ENCODE peak calls at places on chromosome 7, in five cellular contexts. X, Z, P, A and U are unnamed samples.

GRCh38 chr7:28316489-28316888 is 95.8 kb upstream of the CREB5 start:
- DNase-seq in X (peak; percentile 26), P (peak; percentile 52), Z (no peak), A (no peak), U (peak; percentile 92)

GRCh38 chr7:143519411-143520131 is 41.9 kb downstream of the TAS2R41 start:
- DNase-seq in X (peak; percentile 79), Z (no peak), A (peak; percentile 64), P (peak; percentile 98), U (peak; percentile 97)

GRCh38 chr7:116030626-116031276 is at the start of gene TFEC:
- DNase-seq in P (no peak), X (peak; percentile 63), Z (no peak), A (peak; percentile 31), U (no peak)

GRCh38 chr7:73646785-73647724 is 20.6 kb upstream of the VPS37D start:
- DNase-seq in Z (no peak), X (no peak), A (no peak), P (no peak), U (no peak)

GRCh38 chr7:35430547-35431153 is 176.8 kb upstream of the TBX20 start:
- DNase-seq in Z (no peak), A (no peak), X (peak; percentile 11), P (no peak), U (peak; percentile 18)

GRCh38 chr7:6615853-6616555 is 594 bp downstream of the ZNF853 start:
- DNase-seq in A (no peak), P (peak; percentile 13), Z (no peak), X (no peak), U (no peak)

GRCh38 chr7:69237541-69237940 is 360.7 kb upstream of the AUTS2 start:
- DNase-seq in X (no peak), Z (no peak), P (no peak), A (no peak), U (no peak)

GRCh38 chr7:39952378-39952777 is 2.3 kb downstream of the CDK13 start:
- DNase-seq in Z (no peak), X (peak; percentile 31), P (peak; percentile 35), A (peak; percentile 16), U (peak; percentile 41)

GRCh38 chr7:99374121-99375064 is at the start of gene ARPC1B:
- DNase-seq in X (peak; percentile 75), Z (peak; percentile 78), P (peak; percentile 71), A (peak; percentile 69), U (peak; percentile 70)

GRCh38 chr7:135407884-135408283 is 102.0 kb downstream of the CNOT4 start:
- DNase-seq in P (no peak), Z (no peak), A (no peak), X (no peak), U (no peak)

GRCh38 chr7:74197449-74198108 is 12.2 kb upstream of the LAT2 start:
- DNase-seq in A (no peak), P (no peak), X (no peak), Z (no peak), U (no peak)

GRCh38 chr7:45001138-45001694 is 1.2 kb downstream of the CCM2 start:
- DNase-seq in X (no peak), Z (peak; percentile 56), A (peak; percentile 56), P (peak; percentile 36), U (no peak)

GRCh38 chr7:26397786-26398435 is 106.2 kb downstream of the SNX10 start:
- DNase-seq in X (peak; percentile 3), Z (no peak), P (peak; percentile 18), A (no peak), U (peak; percentile 4)

GRCh38 chr7:42144253-42145002 is 92.6 kb downstream of the GLI3 start:
- DNase-seq in A (no peak), P (peak; percentile 40), Z (no peak), X (peak; percentile 44), U (no peak)

GRCh38 chr7:75584385-75584784 is 92.3 kb downstream of the SPDYE5 start:
- DNase-seq in A (no peak), Z (no peak), P (peak; percentile 23), X (no peak), U (no peak)

GRCh38 chr7:158710651-158711102 is 6.1 kb upstream of the NCAPG2 start:
- DNase-seq in A (peak; percentile 94), P (peak; percentile 99), Z (no peak), X (peak; percentile 89), U (peak; percentile 96)

GRCh38 chr7:105131890-105132289 is 117.9 kb downstream of the KMT2E start:
- DNase-seq in P (no peak), X (no peak), A (no peak), Z (no peak), U (no peak)

GRCh38 chr7:70325509-70326101 is 727.3 kb downstream of the AUTS2 start:
- DNase-seq in Z (no peak), X (peak; percentile 4), A (peak; percentile 82), P (peak; percentile 9), U (peak; percentile 50)

GRCh38 chr7:103905997-103906396 is 83.5 kb downstream of the RELN start:
- DNase-seq in X (no peak), A (no peak), Z (no peak), P (no peak), U (no peak)

GRCh38 chr7:47747160-47747559 is 165.2 kb upstream of the TNS3 start:
- DNase-seq in X (no peak), A (no peak), Z (no peak), P (no peak), U (no peak)

GRCh38 chr7:127715272-127715671 is 63.3 kb downstream of the SND1 start:
- DNase-seq in Z (no peak), X (no peak), A (no peak), P (no peak), U (no peak)

GRCh38 chr7:84783161-84783803 is 403.6 kb downstream of the SEMA3D start:
- DNase-seq in X (peak; percentile 36), Z (no peak), A (no peak), P (peak; percentile 42), U (peak; percentile 63)

GRCh38 chr7:25037325-25037724 is 57.3 kb upstream of the OSBPL3 start:
- DNase-seq in X (peak; percentile 37), P (no peak), A (no peak), Z (no peak), U (no peak)

GRCh38 chr7:16657656-16658279 is 11.8 kb downstream of the BZW2 start:
- DNase-seq in A (peak; percentile 64), X (peak; percentile 90), Z (no peak), P (peak; percentile 63), U (peak; percentile 71)

GRCh38 chr7:96388620-96389383 is 66.9 kb upstream of the SLC25A13 start:
- DNase-seq in A (peak; percentile 75), X (peak; percentile 78), P (peak; percentile 69), Z (no peak), U (peak; percentile 89)

GRCh38 chr7:47602272-47603004 is 20.5 kb upstream of the TNS3 start:
- DNase-seq in Z (no peak), A (peak; percentile 87), X (no peak), P (peak; percentile 18), U (peak; percentile 65)

GRCh38 chr7:101494602-101495329 is 132.1 kb downstream of the COL26A1 start:
- DNase-seq in X (no peak), A (no peak), Z (no peak), P (no peak), U (no peak)

GRCh38 chr7:19663816-19664531 is 44.9 kb downstream of the POLR1F start:
- DNase-seq in Z (no peak), X (no peak), P (no peak), A (no peak), U (no peak)

GRCh38 chr7:122143376-122143750 is 686 bp downstream of the AASS start:
- DNase-seq in Z (no peak), X (peak; percentile 30), P (peak; percentile 37), A (no peak), U (peak; percentile 29)

GRCh38 chr7:22197376-22197775 is 159.6 kb downstream of the RAPGEF5 start:
- DNase-seq in Z (no peak), A (no peak), P (no peak), X (no peak), U (no peak)

GRCh38 chr7:158103378-158103777 is 484.2 kb downstream of the PTPRN2 start:
- DNase-seq in P (no peak), Z (no peak), X (no peak), A (no peak), U (no peak)

GRCh38 chr7:50308301-50309129 is 4.0 kb downstream of the IKZF1 start:
- DNase-seq in Z (no peak), A (no peak), P (no peak), X (no peak), U (no peak)

GRCh38 chr7:21959387-21959776 is 13.7 kb upstream of the CDCA7L start:
- DNase-seq in X (no peak), A (no peak), P (no peak), Z (no peak), U (no peak)

GRCh38 chr7:137935849-137936508 is 65.9 kb downstream of the CREB3L2 start:
- DNase-seq in A (no peak), P (no peak), X (no peak), Z (no peak), U (no peak)

GRCh38 chr7:18703743-18704142 is 208.2 kb downstream of the HDAC9 start:
- DNase-seq in X (no peak), Z (no peak), A (no peak), P (peak; percentile 28), U (no peak)

GRCh38 chr7:11726251-11727155 is 105.5 kb downstream of the THSD7A start:
- DNase-seq in A (no peak), Z (no peak), X (peak; percentile 76), P (no peak), U (no peak)